ENCODE peak calls at places on chromosomes 13 and 19, in ten cellular contexts. One of them, this sample, is unnamed.

GRCh38 chr13:60220072-60220471 is 56.3 kb upstream of the DIAPH3 start:
- DNase-seq in GM06990: no peak
- DNase-seq in tibial nerve: no peak
- DNase-seq in AG04449: no peak
- DNase-seq in fibroblast of pulmonary artery: no peak
- DNase-seq in heart left ventricle: no peak
- DNase-seq in AG04450: no peak
- DNase-seq in esophagus squamous epithelium: no peak
- DNase-seq in bronchial epithelial cell: no peak
- DNase-seq in astrocyte: no peak
- DNase-seq in this sample: no peak

GRCh38 chr19:12954150-12954962 is 2.7 kb downstream of the GADD45GIP1 start:
- DNase-seq in AG04449: no peak
- DNase-seq in fibroblast of pulmonary artery: no peak
- DNase-seq in astrocyte: no peak
- DNase-seq in bronchial epithelial cell: no peak
- DNase-seq in tibial nerve: no peak
- DNase-seq in esophagus squamous epithelium: no peak
- DNase-seq in GM06990: no peak
- DNase-seq in heart left ventricle: no peak
- DNase-seq in AG04450: no peak
- DNase-seq in this sample: no peak

GRCh38 chr19:33368074-33368864 is 5.2 kb upstream of the CEBPG start:
- DNase-seq in esophagus squamous epithelium: no peak
- DNase-seq in bronchial epithelial cell: peak
- DNase-seq in tibial nerve: no peak
- DNase-seq in GM06990: no peak
- DNase-seq in heart left ventricle: no peak
- DNase-seq in astrocyte: peak
- DNase-seq in AG04449: no peak
- DNase-seq in AG04450: no peak
- DNase-seq in fibroblast of pulmonary artery: peak
- DNase-seq in this sample: no peak

GRCh38 chr13:65856464-65856863 is 1373.7 kb downstream of the PCDH9 start:
- DNase-seq in GM06990: no peak
- DNase-seq in AG04450: peak
- DNase-seq in fibroblast of pulmonary artery: peak
- DNase-seq in AG04449: no peak
- DNase-seq in heart left ventricle: no peak
- DNase-seq in tibial nerve: no peak
- DNase-seq in esophagus squamous epithelium: no peak
- DNase-seq in bronchial epithelial cell: no peak
- DNase-seq in astrocyte: peak
- DNase-seq in this sample: no peak

GRCh38 chr13:79862515-79862914 is 381.6 kb downstream of the NDFIP2 start:
- DNase-seq in fibroblast of pulmonary artery: no peak
- DNase-seq in AG04449: no peak
- DNase-seq in esophagus squamous epithelium: no peak
- DNase-seq in GM06990: no peak
- DNase-seq in tibial nerve: no peak
- DNase-seq in heart left ventricle: no peak
- DNase-seq in astrocyte: no peak
- DNase-seq in bronchial epithelial cell: no peak
- DNase-seq in AG04450: no peak
- DNase-seq in this sample: no peak

GRCh38 chr19:23699521-23699860 is 12.5 kb upstream of the ZNF675 start:
- DNase-seq in astrocyte: no peak
- DNase-seq in heart left ventricle: no peak
- DNase-seq in esophagus squamous epithelium: no peak
- DNase-seq in GM06990: no peak
- DNase-seq in bronchial epithelial cell: no peak
- DNase-seq in AG04450: no peak
- DNase-seq in tibial nerve: no peak
- DNase-seq in AG04449: no peak
- DNase-seq in fibroblast of pulmonary artery: no peak
- DNase-seq in this sample: no peak

GRCh38 chr13:74210693-74211393 is 76.6 kb upstream of the KLF12 start:
- DNase-seq in GM06990: no peak
- DNase-seq in esophagus squamous epithelium: no peak
- DNase-seq in AG04450: peak
- DNase-seq in heart left ventricle: peak
- DNase-seq in AG04449: peak
- DNase-seq in astrocyte: peak
- DNase-seq in bronchial epithelial cell: peak
- DNase-seq in fibroblast of pulmonary artery: peak
- DNase-seq in tibial nerve: peak
- DNase-seq in this sample: no peak

GRCh38 chr13:99558570-99559180 is 57.4 kb downstream of the TM9SF2 start:
- DNase-seq in heart left ventricle: no peak
- DNase-seq in GM06990: no peak
- DNase-seq in AG04449: no peak
- DNase-seq in tibial nerve: no peak
- DNase-seq in bronchial epithelial cell: no peak
- DNase-seq in AG04450: no peak
- DNase-seq in astrocyte: peak
- DNase-seq in fibroblast of pulmonary artery: no peak
- DNase-seq in esophagus squamous epithelium: no peak
- DNase-seq in this sample: no peak

GRCh38 chr13:23899555-23899954 is 2.3 kb upstream of the C1QTNF9B start:
- DNase-seq in AG04450: peak
- DNase-seq in esophagus squamous epithelium: no peak
- DNase-seq in GM06990: no peak
- DNase-seq in astrocyte: peak
- DNase-seq in bronchial epithelial cell: peak
- DNase-seq in fibroblast of pulmonary artery: peak
- DNase-seq in tibial nerve: peak
- DNase-seq in heart left ventricle: no peak
- DNase-seq in AG04449: no peak
- DNase-seq in this sample: no peak
- TF ChIP-seq CTCF in AG04450: peak
- TF ChIP-seq CTCF in esophagus squamous epithelium: no peak
- TF ChIP-seq CTCF in GM06990: peak
- TF ChIP-seq CTCF in astrocyte: peak
- TF ChIP-seq CTCF in bronchial epithelial cell: peak
- TF ChIP-seq CTCF in fibroblast of pulmonary artery: peak
- TF ChIP-seq CTCF in tibial nerve: peak
- TF ChIP-seq CTCF in heart left ventricle: peak
- TF ChIP-seq CTCF in AG04449: peak
- TF ChIP-seq CTCF in this sample: peak

GRCh38 chr13:28493740-28494536 is 990 bp downstream of the FLT1 start:
- DNase-seq in esophagus squamous epithelium: no peak
- DNase-seq in AG04450: no peak
- DNase-seq in heart left ventricle: no peak
- DNase-seq in GM06990: no peak
- DNase-seq in tibial nerve: no peak
- DNase-seq in astrocyte: no peak
- DNase-seq in AG04449: no peak
- DNase-seq in bronchial epithelial cell: no peak
- DNase-seq in fibroblast of pulmonary artery: no peak
- DNase-seq in this sample: no peak
- H3K4me3 ChIP-seq in esophagus squamous epithelium: peak
- H3K4me3 ChIP-seq in AG04450: peak
- H3K4me3 ChIP-seq in heart left ventricle: peak
- H3K4me3 ChIP-seq in GM06990: peak
- H3K4me3 ChIP-seq in tibial nerve: peak
- H3K4me3 ChIP-seq in astrocyte: peak
- H3K4me3 ChIP-seq in AG04449: peak
- H3K4me3 ChIP-seq in bronchial epithelial cell: no peak
- H3K4me3 ChIP-seq in fibroblast of pulmonary artery: peak
- H3K4me3 ChIP-seq in this sample: peak

DNA sequence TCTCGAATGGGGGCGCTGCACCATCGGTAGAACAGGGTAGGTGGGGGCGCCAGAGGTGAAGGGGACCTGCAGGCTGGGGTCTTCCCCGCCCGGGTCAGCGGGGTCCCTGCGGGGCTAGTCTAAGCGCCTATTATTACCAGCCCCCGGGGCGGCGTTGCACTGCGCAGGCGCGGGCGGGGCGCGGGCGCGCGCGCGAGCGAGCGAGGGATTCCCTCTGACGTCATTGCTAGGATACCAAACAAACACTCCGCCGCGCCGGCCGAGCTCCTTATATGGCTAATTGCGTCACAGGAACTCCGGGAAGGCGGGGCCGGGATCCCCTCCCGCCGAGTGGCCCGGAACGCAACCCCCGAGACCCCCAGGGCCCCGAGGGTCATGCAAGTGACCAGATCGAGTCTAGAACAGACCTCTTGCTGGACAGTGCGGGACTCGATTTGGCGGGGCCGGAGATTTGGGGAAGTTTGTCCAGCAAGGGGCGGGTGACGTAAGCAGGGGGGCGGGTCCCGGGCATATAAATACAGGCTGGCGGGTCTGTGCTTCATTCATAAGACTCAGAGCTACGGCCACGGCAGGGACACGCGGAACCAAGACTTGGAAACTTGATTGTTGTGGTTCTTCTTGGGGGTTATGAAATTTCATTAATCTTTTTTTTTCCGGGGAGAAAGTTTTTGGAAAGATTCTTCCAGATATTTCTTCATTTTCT is at the start of gene FOSB:
- DNase-seq in AG04450: peak
- DNase-seq in heart left ventricle: peak
- DNase-seq in esophagus squamous epithelium: peak
- DNase-seq in tibial nerve: peak
- DNase-seq in GM06990: peak
- DNase-seq in AG04449: no peak
- DNase-seq in fibroblast of pulmonary artery: peak
- DNase-seq in bronchial epithelial cell: peak
- DNase-seq in astrocyte: peak
- DNase-seq in this sample: no peak
- TF ChIP-seq CTCF in AG04450: peak
- TF ChIP-seq CTCF in heart left ventricle: no peak
- TF ChIP-seq CTCF in esophagus squamous epithelium: no peak
- TF ChIP-seq CTCF in tibial nerve: no peak
- TF ChIP-seq CTCF in GM06990: peak
- TF ChIP-seq CTCF in AG04449: no peak
- TF ChIP-seq CTCF in fibroblast of pulmonary artery: no peak
- TF ChIP-seq CTCF in bronchial epithelial cell: no peak
- TF ChIP-seq CTCF in astrocyte: no peak
- TF ChIP-seq CTCF in this sample: no peak

GRCh38 chr13:43227721-43228120 is 204.3 kb downstream of the DNAJC15 start:
- DNase-seq in tibial nerve: no peak
- DNase-seq in fibroblast of pulmonary artery: peak
- DNase-seq in AG04449: no peak
- DNase-seq in GM06990: no peak
- DNase-seq in astrocyte: peak
- DNase-seq in heart left ventricle: no peak
- DNase-seq in bronchial epithelial cell: peak
- DNase-seq in esophagus squamous epithelium: no peak
- DNase-seq in AG04450: no peak
- DNase-seq in this sample: no peak
- H3K4me3 ChIP-seq in tibial nerve: no peak
- H3K4me3 ChIP-seq in fibroblast of pulmonary artery: no peak
- H3K4me3 ChIP-seq in AG04449: no peak
- H3K4me3 ChIP-seq in GM06990: no peak
- H3K4me3 ChIP-seq in astrocyte: no peak
- H3K4me3 ChIP-seq in heart left ventricle: no peak
- H3K4me3 ChIP-seq in bronchial epithelial cell: no peak
- H3K4me3 ChIP-seq in esophagus squamous epithelium: no peak
- H3K4me3 ChIP-seq in AG04450: no peak
- H3K4me3 ChIP-seq in this sample: no peak